ENCODE peak calls at places on chromosomes 11 and 22, in four cellular contexts. B is left ventricle myocardium inferior, J is cardiac muscle cell, Y is fibroblast of pulmonary artery. T is an unnamed sample.

GRCh38 chr11:10038916-10039315 is 255.1 kb downstream of the SBF2 start:
- DNase-seq in B (no peak), Y (peak), J (peak), T (no peak)

GRCh38 chr11:70270877-70271634 is 566 bp downstream of the PPFIA1 start:
- DNase-seq in Y (peak), B (peak), J (peak), T (peak)

GRCh38 chr11:35709386-35709785 is 46.8 kb downstream of the TRIM44 start:
- DNase-seq in J (no peak), Y (no peak), B (no peak), T (no peak)

GRCh38 chr11:13668957-13669521 is 571 bp downstream of the FAR1 start:
- DNase-seq in J (peak), Y (peak), B (peak), T (no peak)

GRCh38 chr11:125146232-125146631 is 18.3 kb upstream of the PKNOX2 start:
- DNase-seq in Y (no peak), J (no peak), B (no peak), T (no peak)

GRCh38 chr11:702731-703461 is 3.1 kb upstream of the EPS8L2 start:
- DNase-seq in Y (no peak), J (no peak), B (no peak), T (no peak)

GRCh38 chr11:40403321-40403720 is 1056.1 kb downstream of the LRRC4C start:
- DNase-seq in Y (no peak), J (no peak), B (no peak), T (no peak)

GRCh38 chr22:50016988-50017700 is 4.6 kb upstream of the IL17REL start:
- DNase-seq in J (no peak), Y (peak), B (peak), T (no peak)

GRCh38 chr11:3946445-3947017 is 91.1 kb downstream of the STIM1 start:
- DNase-seq in B (no peak), Y (no peak), J (no peak), T (no peak)

GRCh38 chr11:90318651-90319050 is 95.8 kb upstream of the CHORDC1 start:
- DNase-seq in B (no peak), J (no peak), Y (no peak), T (no peak)

GRCh38 chr11:32304521-32304920 is 130.8 kb downstream of the WT1 start:
- DNase-seq in J (no peak), Y (no peak), B (no peak), T (no peak)

GRCh38 chr22:49685116-49685515 is 142.6 kb downstream of the BRD1 start:
- DNase-seq in Y (no peak), B (no peak), J (no peak), T (no peak)

GRCh38 chr11:2730323-2731284 is 30.8 kb upstream of the KCNQ1OT1 start:
- DNase-seq in Y (no peak), J (no peak), B (no peak), T (no peak)

GRCh38 chr11:27196040-27196897 is 155.7 kb downstream of the BBOX1 start:
- DNase-seq in J (no peak), Y (no peak), B (no peak), T (no peak)

GRCh38 chr11:30447246-30447645 is 124.3 kb downstream of the ARL14EP start:
- DNase-seq in B (no peak), J (no peak), Y (no peak), T (no peak)

GRCh38 chr11:99687320-99687719 is 666.6 kb downstream of the CNTN5 start:
- DNase-seq in B (no peak), Y (peak), J (peak), T (no peak)
- TF ChIP-seq CTCF in B (no peak), Y (no peak), J (no peak), T (no peak)

GRCh38 chr11:11448626-11449025 is 95.6 kb upstream of the CSNK2A3 start:
- DNase-seq in B (no peak), J (no peak), Y (no peak), T (no peak)

GRCh38 chr11:11450744-11451362 is 97.8 kb upstream of the CSNK2A3 start:
- DNase-seq in J (peak), B (no peak), Y (peak), T (peak)

GRCh38 chr11:11449327-11449726 is 96.3 kb upstream of the CSNK2A3 start:
- DNase-seq in Y (no peak), B (no peak), J (no peak), T (no peak)

GRCh38 chr11:11454671-11455223 is 101.7 kb upstream of the CSNK2A3 start:
- DNase-seq in Y (no peak), B (no peak), J (no peak), T (no peak)

DNA sequence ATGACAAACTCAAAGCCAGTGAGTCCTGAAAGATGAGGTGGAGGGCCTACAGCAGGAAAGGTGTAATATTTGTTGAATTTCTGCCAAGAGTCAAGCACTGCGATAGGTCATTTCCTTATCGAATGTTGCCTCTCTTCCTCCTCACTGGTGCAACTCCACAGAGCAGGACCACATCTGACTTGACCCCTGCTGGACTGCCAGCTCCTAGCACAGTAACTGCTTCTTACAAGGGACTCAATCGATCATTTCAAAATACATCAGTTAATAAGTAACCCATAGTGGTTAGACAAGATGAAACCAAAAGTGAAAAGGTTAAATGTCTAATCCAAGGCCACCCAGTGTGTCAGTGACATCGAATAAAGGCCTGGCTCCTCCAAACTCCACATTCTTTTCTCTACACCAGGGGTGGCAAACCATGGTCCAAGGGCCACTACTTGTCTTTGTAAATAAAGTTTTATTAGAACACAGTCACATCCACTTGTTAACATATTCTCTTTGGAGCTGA is 98.5 kb upstream of the CSNK2A3 start:
- DNase-seq in J (peak), B (no peak), Y (no peak), T (no peak)
- TF ChIP-seq CTCF in J (no peak), B (no peak), Y (no peak), T (no peak)

GRCh38 chr11:67391304-67392181 is at the start of gene RAD9A:
- DNase-seq in B (peak), Y (peak), J (peak), T (peak)
- TF ChIP-seq CTCF in B (no peak), Y (no peak), J (no peak), T (no peak)

DNA sequence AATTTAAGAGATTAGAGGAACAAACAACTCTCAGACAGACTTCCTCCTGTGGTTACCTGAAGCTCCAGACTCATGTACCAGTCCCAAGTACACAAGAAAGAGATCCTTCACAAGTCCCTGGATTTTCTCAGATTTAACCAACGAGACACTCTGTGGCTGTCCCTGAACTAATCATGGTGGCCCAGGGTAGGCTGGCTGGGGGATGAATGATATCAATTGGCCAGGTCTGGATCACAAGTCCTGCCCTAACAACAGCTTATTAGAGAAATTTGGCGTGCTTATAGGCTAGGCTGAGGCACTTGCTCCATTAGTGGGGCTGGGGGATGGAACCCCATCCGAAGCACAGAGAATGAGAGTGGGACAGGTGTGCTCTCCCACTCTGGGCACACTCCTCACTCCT is 22.1 kb downstream of the HEPHL1 start:
- DNase-seq in Y (no peak), J (no peak), B (no peak), T (no peak)
- TF ChIP-seq CTCF in Y (no peak), J (no peak), B (no peak), T (no peak)